ENCODE peak calls at places on chromosomes 7 and 10, in eight cellular contexts. R is iris pigment epithelial cell, I is neural progenitor cell, C is left ventricle myocardium inferior, E is neural crest cell, K is natural killer cell, U is foreskin keratinocyte, X is GOT3. S is an unnamed sample.

GRCh38 chr7:87933605-87933952 is 472 bp upstream of the ADAM22 start:
- DNase-seq in I (no peak), R (no peak), K (no peak), U (no peak), X (no peak), C (no peak), E (no peak), S (no peak)

GRCh38 chr10:32377458-32378370 is 30.8 kb upstream of the EPC1 start:
- DNase-seq in K (no peak), C (no peak), E (no peak), R (peak), X (no peak), I (peak), U (peak), S (peak)

GRCh38 chr7:80379034-80379433 is 132.8 kb downstream of the GNAT3 start:
- DNase-seq in X (no peak), C (no peak), R (peak), U (peak), K (no peak), I (no peak), E (no peak), S (no peak)

GRCh38 chr10:7438196-7438986 is 27.6 kb upstream of the SFMBT2 start:
- DNase-seq in U (no peak), C (no peak), E (no peak), R (no peak), K (no peak), X (no peak), I (no peak), S (no peak)

GRCh38 chr7:30977896-30978564 is 14.3 kb downstream of the GHRHR start:
- DNase-seq in U (no peak), C (no peak), R (peak), I (peak), X (no peak), K (no peak), E (peak), S (no peak)

GRCh38 chr7:113796557-113796956 is 122.3 kb downstream of the PPP1R3A start:
- DNase-seq in E (no peak), R (peak), I (no peak), X (no peak), C (no peak), U (peak), K (no peak), S (no peak)

GRCh38 chr10:98425511-98426352 is 10.8 kb upstream of the PYROXD2 start:
- DNase-seq in C (peak), X (peak), I (peak), K (no peak), E (peak), U (no peak), R (peak), S (peak)

GRCh38 chr10:129126955-129127354 is 340.1 kb upstream of the MGMT start:
- DNase-seq in E (no peak), R (no peak), X (no peak), I (no peak), K (no peak), U (no peak), C (no peak), S (no peak)